ENCODE peak calls at places on chromosomes 16 and 17, in nine cellular contexts. X, A, Y, T, M, D, I, E and Q are unnamed samples.
A peak's percentile ranks its signal among the peaks of the same experiment; 100 is the strongest.

GRCh38 chr17:28524476-28525415 is 18.6 kb downstream of the FOXN1 start:
- DNase-seq in T (no peak), Y (no peak), D (no peak), E (no peak), M (peak; percentile 89), A (no peak), I (no peak), X (peak; percentile 43), Q (no peak)

GRCh38 chr16:3022208-3022696 is 1.5 kb downstream of the HCFC1R1 start:
- DNase-seq in I (peak; percentile 90), M (peak; percentile 91), E (peak; percentile 95), X (peak; percentile 76), D (peak; percentile 86), T (peak; percentile 46), A (peak; percentile 99), Y (peak; percentile 71), Q (peak; percentile 88)

GRCh38 chr16:65038125-65038524 is 83.7 kb downstream of the CDH11 start:
- DNase-seq in T (no peak), Y (no peak), I (no peak), M (no peak), D (no peak), A (no peak), X (no peak), E (no peak), Q (no peak)

GRCh38 chr17:12683299-12683698 is 17.6 kb downstream of the MYOCD start:
- DNase-seq in Y (no peak), E (no peak), I (no peak), A (no peak), D (no peak), T (no peak), M (no peak), X (no peak), Q (peak; percentile 34)

GRCh38 chr17:80978499-80979497 is 12.8 kb upstream of the CHMP6 start:
- DNase-seq in I (peak; percentile 9), Y (no peak), D (no peak), M (no peak), A (no peak), X (no peak), E (peak; percentile 45), T (no peak), Q (no peak)

GRCh38 chr17:36153887-36154576 is 22.4 kb downstream of the TBC1D3B start:
- DNase-seq in X (no peak), T (no peak), Y (no peak), E (no peak), D (no peak), M (no peak), I (no peak), A (peak; percentile 34), Q (no peak)

GRCh38 chr17:56939869-56940484 is 20.9 kb downstream of the COIL start:
- DNase-seq in M (no peak), I (no peak), Y (no peak), A (no peak), E (no peak), T (no peak), D (no peak), X (peak; percentile 71), Q (no peak)

GRCh38 chr17:29593546-29594440 is 861 bp downstream of the ANKRD13B start:
- DNase-seq in E (no peak), D (no peak), X (peak; percentile 86), T (peak; percentile 66), I (no peak), M (no peak), A (no peak), Y (no peak), Q (no peak)

GRCh38 chr16:19294156-19294649 is 8.7 kb downstream of the CLEC19A start:
- DNase-seq in M (no peak), X (no peak), E (peak; percentile 51), D (peak; percentile 68), T (no peak), I (no peak), A (peak; percentile 86), Y (no peak), Q (peak; percentile 46)

GRCh38 chr17:2449486-2449885 is 48.6 kb upstream of the MNT start:
- DNase-seq in I (no peak), M (no peak), A (no peak), Y (no peak), X (no peak), D (no peak), E (no peak), T (no peak), Q (no peak)

GRCh38 chr17:17808706-17809432 is 27.9 kb downstream of the SREBF1 start:
- DNase-seq in E (no peak), M (no peak), A (no peak), D (no peak), T (no peak), I (no peak), Y (no peak), X (no peak), Q (no peak)

GRCh38 chr17:38871247-38871991 is 1.6 kb downstream of the LASP1 start:
- DNase-seq in D (no peak), M (peak; percentile 76), I (peak; percentile 64), A (peak; percentile 93), Y (no peak), T (peak; percentile 62), E (peak; percentile 70), X (peak; percentile 52), Q (peak; percentile 50)

GRCh38 chr17:50097907-50098306 is 2.8 kb downstream of the PDK2 start:
- DNase-seq in A (no peak), M (no peak), I (no peak), X (no peak), E (no peak), D (no peak), Y (no peak), T (no peak), Q (no peak)

GRCh38 chr17:50095626-50096037 is 481 bp downstream of the PDK2 start:
- DNase-seq in M (no peak), A (no peak), X (peak; percentile 46), Y (no peak), T (peak; percentile 15), E (no peak), D (no peak), I (peak; percentile 48), Q (no peak)

GRCh38 chr17:50097455-50097854 is 2.3 kb downstream of the PDK2 start:
- DNase-seq in I (no peak), D (no peak), X (no peak), T (no peak), A (no peak), M (no peak), E (no peak), Y (no peak), Q (no peak)

GRCh38 chr17:50096092-50096491 is 941 bp downstream of the PDK2 start:
- DNase-seq in Y (no peak), M (peak; percentile 57), D (no peak), E (no peak), X (no peak), A (no peak), I (peak; percentile 47), T (no peak), Q (no peak)

DNA sequence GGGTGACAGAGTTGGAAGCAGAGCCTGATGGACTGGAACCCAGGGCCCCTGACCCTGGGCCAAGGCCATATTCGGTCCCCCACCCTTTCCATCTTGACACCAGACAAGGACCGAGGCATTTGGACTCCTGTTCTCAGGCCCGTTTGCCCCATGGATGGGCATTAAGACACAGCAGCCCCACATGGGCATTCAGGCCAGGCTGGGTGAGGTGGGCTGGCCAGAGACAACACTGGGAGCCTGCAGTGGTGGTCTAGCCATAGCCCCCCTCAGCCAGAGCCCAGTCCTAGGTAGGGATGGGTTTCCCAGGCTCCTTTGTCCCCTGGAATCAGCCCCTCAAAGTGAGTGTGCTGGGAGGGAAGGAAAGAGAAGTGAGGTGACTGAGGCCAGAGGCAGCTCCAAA is 1.6 kb downstream of the PDK2 start:
- DNase-seq in D (no peak), T (no peak), X (no peak), E (no peak), Y (no peak), A (no peak), M (no peak), I (no peak), Q (no peak)
- H3K4me3 ChIP-seq in D (peak overlapping the region; percentile 98), T (no peak overlapping the region), X (no peak overlapping the region), E (peak overlapping the region; percentile 95), Y (no peak overlapping the region), A (no peak overlapping the region), M (peak overlapping the region; percentile 91), I (peak overlapping the region; percentile 98), Q (peak overlapping the region; percentile 99)

DNA sequence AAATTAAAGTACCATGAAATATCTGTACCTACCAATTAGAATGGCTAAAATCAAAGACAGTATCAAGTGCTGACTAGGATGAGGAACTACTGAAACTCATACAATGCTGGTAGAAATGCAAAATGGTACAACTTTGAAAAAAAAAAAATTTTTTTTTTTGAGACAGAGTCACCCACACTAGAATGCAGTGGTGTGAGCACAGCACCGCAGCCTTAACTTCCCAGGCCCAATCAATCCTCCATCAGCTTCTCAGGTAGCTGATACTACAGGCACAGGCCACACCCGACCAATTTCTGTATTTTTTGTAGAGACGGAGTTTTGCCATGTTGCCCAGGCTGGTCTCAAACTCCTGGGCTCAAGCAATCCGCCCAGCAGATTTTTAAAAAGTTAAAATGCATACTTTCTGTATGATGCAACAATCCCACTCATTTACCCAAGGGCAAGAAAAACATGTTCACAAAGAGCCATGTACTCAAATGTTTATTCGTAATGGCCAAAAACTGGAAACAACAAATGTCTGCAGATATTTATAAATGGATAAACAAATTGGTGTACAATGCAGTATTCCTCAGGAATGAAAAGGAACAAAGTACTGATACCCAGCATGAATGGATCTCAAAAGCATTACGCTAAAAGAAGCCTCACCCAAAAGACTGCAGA is 8.7 kb downstream of the SMURF2 start:
- DNase-seq in D (no peak), X (no peak), E (no peak), I (no peak), A (no peak), T (no peak), M (no peak), Y (no peak), Q (no peak)
- H3K4me3 ChIP-seq in D (no peak overlapping the region), X (no peak overlapping the region), E (no peak overlapping the region), I (no peak overlapping the region), A (no peak overlapping the region), T (no peak overlapping the region), M (no peak overlapping the region), Y (no peak overlapping the region), Q (no peak overlapping the region)

GRCh38 chr17:43755389-43755875 is 3.2 kb downstream of the SOST start:
- DNase-seq in I (no peak), E (no peak), X (peak; percentile 43), M (no peak), D (no peak), A (peak; percentile 74), T (no peak), Y (no peak), Q (no peak)
- H3K4me3 ChIP-seq in I (no peak overlapping the region), E (peak overlapping the region; percentile 51), X (no peak overlapping the region), M (peak overlapping the region; percentile 31), D (peak overlapping the region; percentile 18), A (no peak overlapping the region), T (no peak overlapping the region), Y (no peak overlapping the region), Q (peak overlapping the region; percentile 53)

DNA sequence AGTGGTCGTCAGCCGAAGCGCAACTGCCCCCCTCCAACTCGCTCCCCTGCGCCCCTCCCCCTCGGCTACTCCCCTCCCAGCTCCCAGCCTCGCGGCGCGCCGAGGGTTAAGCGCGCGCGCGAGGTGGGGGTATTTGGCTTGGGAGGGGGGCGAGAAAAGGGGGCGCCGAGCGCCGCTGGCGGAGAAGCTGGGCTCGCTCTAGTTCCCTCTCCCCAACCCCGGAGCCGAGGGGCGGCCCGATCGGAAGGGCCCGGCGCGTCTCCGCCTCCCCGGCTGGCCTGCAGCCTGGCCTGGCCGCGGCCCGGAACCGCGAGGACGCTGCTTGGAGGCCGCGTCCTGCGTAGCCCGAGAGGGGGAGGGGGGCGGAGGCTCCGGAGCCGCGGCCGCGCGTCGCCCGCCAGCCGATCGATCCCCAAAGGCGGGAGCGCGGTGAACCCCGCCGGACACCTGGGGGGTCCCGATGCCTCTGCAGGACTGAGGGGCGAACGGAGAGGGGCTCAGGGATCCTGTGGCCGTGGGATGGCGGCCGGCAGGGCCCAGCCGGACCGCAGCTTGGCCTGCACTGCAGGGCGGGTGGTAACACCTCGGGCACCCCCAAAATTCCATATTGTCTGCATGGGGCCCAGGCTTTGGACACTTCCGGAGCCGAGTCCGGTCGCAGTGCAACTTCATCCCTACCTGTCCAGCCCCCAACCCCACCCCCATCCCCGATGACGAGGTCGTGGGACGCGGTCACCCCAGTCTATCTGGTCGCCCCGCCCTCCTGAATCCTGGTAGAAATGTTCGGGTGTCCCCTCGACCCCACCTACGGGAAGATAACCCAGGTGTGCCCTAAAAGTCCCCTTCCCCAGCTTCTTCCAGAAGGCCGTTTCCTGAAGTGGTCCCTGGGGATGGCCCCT is 4.9 kb upstream of the CBX4 start:
- DNase-seq in X (peak; percentile 86), E (peak; percentile 74), Y (no peak), I (peak; percentile 80), T (no peak), M (peak; percentile 70), D (no peak), A (peak; percentile 90), Q (peak; percentile 78)
- H3K4me3 ChIP-seq in X (peak overlapping the region; percentile 34), E (peak overlapping the region; percentile 73), Y (peak overlapping the region; percentile 28), I (peak overlapping the region; percentile 46), T (no peak overlapping the region), M (peak overlapping the region; percentile 52), D (peak overlapping the region; percentile 54), A (peak overlapping the region; percentile 27), Q (peak overlapping the region; percentile 82)